ENCODE peak calls at places on chromosomes 12 and 14, in seven cellular contexts. R is HCEC 1CT; U is stimulated activated effector memory CD8-positive, alpha-beta T cell treated with anti-CD3 and anti-CD28 coated beads, Interleukin-12 subunit alpha, Interleukin-12 subunit beta, amount 100 ng/mL, for 72 hours; W is NCI-H1105; K is HT1080; F is LoVo; H is EL. Z is an unnamed sample.

GRCh38 chr12:6921539-6921938 is 6.2 kb upstream of the ATN1 start:
- DNase-seq in R (no peak), U (no peak), W (no peak), K (no peak), F (no peak), H (no peak), Z (no peak)

GRCh38 chr14:69720912-69721311 is 46.0 kb upstream of the SRSF5 start:
- DNase-seq in R (no peak), U (no peak), W (no peak), K (no peak), F (no peak), H (no peak), Z (no peak)

GRCh38 chr14:61474671-61475070 is 153.3 kb downstream of the PRKCH start:
- DNase-seq in R (no peak), U (no peak), W (no peak), K (no peak), F (no peak), H (no peak), Z (no peak)

GRCh38 chr12:29039013-29039412 is 110.1 kb upstream of the FAR2 start:
- DNase-seq in R (peak), U (no peak), W (no peak), K (no peak), F (no peak), H (peak), Z (no peak)

GRCh38 chr14:81579115-81579514 is 45.5 kb upstream of the SEL1L start:
- DNase-seq in R (no peak), U (no peak), W (no peak), K (no peak), F (no peak), H (no peak), Z (no peak)

GRCh38 chr12:12007001-12007712 is 63.6 kb upstream of the BCL2L14 start:
- DNase-seq in R (no peak), U (peak), W (no peak), K (peak), F (peak), H (peak), Z (no peak)

GRCh38 chr12:41606741-41607460 is 418.8 kb downstream of the PDZRN4 start:
- DNase-seq in R (no peak), U (no peak), W (no peak), K (no peak), F (no peak), H (no peak), Z (no peak)

GRCh38 chr12:4193821-4194220 is 79.7 kb upstream of the CCND2 start:
- DNase-seq in R (no peak), U (peak), W (no peak), K (no peak), F (no peak), H (no peak), Z (no peak)

GRCh38 chr12:92927055-92927435 is 2.0 kb downstream of the EEA1 start:
- DNase-seq in R (peak), U (peak), W (no peak), K (peak), F (no peak), H (peak), Z (no peak)

GRCh38 chr12:92538970-92539749 is 163.6 kb upstream of the PLEKHG7 start:
- DNase-seq in R (peak), U (no peak), W (no peak), K (peak), F (peak), H (peak), Z (no peak)

GRCh38 chr14:52693004-52693403 is 2.4 kb downstream of the ERO1A start:
- DNase-seq in R (no peak), U (no peak), W (no peak), K (no peak), F (no peak), H (no peak), Z (no peak)